ENCODE peak calls at places on chromosomes 11 and 22, in seven cellular contexts. X, Y, T, V, Z, H and C are unnamed samples. For H3K9me3, the result is how much of the 10 kb centered on the place peaks cover.

GRCh38 chr11:69915501-69916250 is 96.5 kb upstream of the FGF3 start:
- DNase-seq in T (peak), H (peak), X (peak), V (peak), Z (peak), Y (peak), C (peak)

GRCh38 chr22:49969751-49970527 is 9.4 kb downstream of the PIM3 start:
- DNase-seq in T (peak), X (peak), Z (no peak), V (no peak), Y (no peak), H (no peak), C (no peak)

GRCh38 chr11:113571531-113571930 is 96.3 kb upstream of the DRD2 start:
- DNase-seq in X (no peak), H (no peak), Z (no peak), V (no peak), T (peak), Y (peak), C (no peak)

GRCh38 chr22:42270178-42270511 is 308 bp downstream of the TCF20 start:
- DNase-seq in T (peak), Z (no peak), X (no peak), V (no peak), Y (no peak), H (peak), C (peak)

GRCh38 chr11:93481696-93482095 is 61.5 kb downstream of the SMCO4 start:
- DNase-seq in H (no peak), X (no peak), Y (no peak), V (no peak), Z (no peak), T (no peak), C (no peak)

GRCh38 chr11:94926698-94927237 is 46.6 kb downstream of the CWC15 start:
- DNase-seq in H (peak), X (peak), Z (no peak), T (no peak), Y (no peak), V (peak), C (no peak)

GRCh38 chr11:83663446-83663845 is 377.3 kb upstream of the CCDC90B start:
- DNase-seq in H (no peak), V (peak), X (no peak), Z (peak), Y (no peak), T (no peak), C (no peak)

GRCh38 chr22:31230871-31231621 is 18.9 kb downstream of the LIMK2 start:
- DNase-seq in Y (peak), T (peak), Z (peak), X (peak), H (peak), V (peak), C (peak)

GRCh38 chr11:114111369-114112042 is 52.0 kb downstream of the ZBTB16 start:
- DNase-seq in X (no peak), Y (no peak), V (no peak), Z (peak), T (no peak), H (no peak), C (no peak)

GRCh38 chr11:64540426-64540825 is 50.6 kb upstream of the SLC22A12 start:
- DNase-seq in X (no peak), Z (no peak), Y (no peak), T (no peak), H (no peak), V (no peak), C (no peak)

GRCh38 chr11:68282141-68282860 is 10.5 kb upstream of the C11orf24 start:
- DNase-seq in V (no peak), X (no peak), H (no peak), Y (no peak), T (no peak), Z (peak), C (no peak)

GRCh38 chr11:126415128-126415527 is 59.6 kb downstream of the ST3GAL4 start:
- DNase-seq in X (no peak), H (no peak), T (no peak), Y (no peak), Z (no peak), V (no peak), C (no peak)

GRCh38 chr11:3905080-3905953 is 49.9 kb downstream of the STIM1 start:
- DNase-seq in Y (peak), Z (peak), T (no peak), H (peak), V (peak), X (no peak), C (no peak)

GRCh38 chr11:109071712-109072524 is 350.1 kb upstream of the C11orf87 start:
- DNase-seq in T (no peak), Y (no peak), Z (peak), H (peak), V (peak), X (no peak), C (no peak)

GRCh38 chr11:19742595-19743292 is 30.1 kb downstream of the NAV2 start:
- DNase-seq in V (peak), H (peak), X (peak), Y (peak), T (peak), Z (peak), C (peak)

GRCh38 chr11:117481885-117482284 is 154.2 kb downstream of the CEP164 start:
- DNase-seq in X (no peak), H (no peak), V (no peak), T (no peak), Z (no peak), Y (no peak), C (no peak)

GRCh38 chr22:44025171-44026065 is 1.3 kb downstream of the PARVB start:
- DNase-seq in X (no peak), Y (no peak), H (no peak), Z (no peak), T (no peak), V (no peak), C (peak)

GRCh38 chr11:57480409-57481137 is 20.2 kb downstream of the RTN4RL2 start:
- DNase-seq in Z (peak), V (no peak), X (peak), T (peak), H (peak), Y (peak), C (peak)

GRCh38 chr22:33605686-33606085 is 314.6 kb downstream of the LARGE1 start:
- DNase-seq in T (no peak), X (no peak), Z (no peak), V (no peak), H (no peak), Y (peak), C (no peak)

GRCh38 chr11:22130462-22131053 is 62.3 kb upstream of the ANO5 start:
- DNase-seq in X (peak), H (peak), V (no peak), T (no peak), Y (peak), Z (no peak), C (peak)

GRCh38 chr11:93072236-93072635 is 102.8 kb downstream of the MTNR1B start:
- DNase-seq in X (no peak), Z (no peak), Y (no peak), T (no peak), H (no peak), V (no peak), C (no peak)

GRCh38 chr11:105132716-105133511 is 6.7 kb downstream of the CARD18 start:
- DNase-seq in Y (no peak), V (peak), H (peak), X (no peak), T (no peak), Z (peak), C (no peak)

GRCh38 chr11:8019671-8020597 is 32.8 kb downstream of the EIF3F start:
- DNase-seq in H (no peak), Z (peak), X (peak), V (peak), T (peak), Y (peak), C (no peak)

GRCh38 chr11:75896843-75897419 is 81.9 kb downstream of the UVRAG start:
- DNase-seq in Z (peak), V (peak), T (no peak), H (peak), X (peak), Y (peak), C (peak)

GRCh38 chr11:93487032-93487483 is 56.1 kb downstream of the SMCO4 start:
- DNase-seq in T (no peak), H (no peak), Z (no peak), V (no peak), X (no peak), Y (no peak), C (no peak)

GRCh38 chr11:64181506-64182411 is 4.2 kb upstream of the STIP1 start:
- DNase-seq in H (peak), V (peak), Z (peak), T (peak), X (peak), Y (peak), C (peak)

GRCh38 chr11:8779732-8780131 is 97.1 kb downstream of the RPL27A start:
- DNase-seq in X (no peak), H (no peak), V (no peak), T (peak), Y (no peak), Z (no peak), C (no peak)

GRCh38 chr22:28207281-28208030 is 288.4 kb upstream of the PITPNB start:
- DNase-seq in X (no peak), V (peak), Z (no peak), Y (no peak), H (peak), T (no peak), C (no peak)

GRCh38 chr11:59145534-59145933 is 2.9 kb downstream of the FAM111A start:
- DNase-seq in Y (no peak), T (no peak), H (peak), X (no peak), V (no peak), Z (peak), C (no peak)

GRCh38 chr11:70420008-70420464 is 21.7 kb downstream of the CTTN start:
- DNase-seq in Z (no peak), X (no peak), Y (no peak), H (peak), V (peak), T (no peak), C (no peak)

GRCh38 chr22:43325176-43325575 is 18.0 kb downstream of the SCUBE1 start:
- DNase-seq in Y (no peak), Z (no peak), X (no peak), T (no peak), V (no peak), H (no peak), C (no peak)

GRCh38 chr11:62054484-62055121 is 69.2 kb upstream of the INCENP start:
- DNase-seq in X (no peak), V (no peak), T (peak), Z (peak), H (peak), Y (no peak), C (peak)

GRCh38 chr11:3849297-3849874 is 6.1 kb upstream of the STIM1 start:
- DNase-seq in Y (peak), Z (peak), V (no peak), T (peak), X (peak), H (peak), C (peak)

GRCh38 chr11:64246874-64247728 is at the start of gene PPP1R14B:
- DNase-seq in V (peak), Y (peak), T (peak), Z (peak), X (peak), H (peak), C (peak)

GRCh38 chr11:14835491-14836105 is 56.4 kb downstream of the CYP2R1 start:
- DNase-seq in H (no peak), Y (no peak), Z (no peak), V (no peak), X (no peak), T (no peak), C (no peak)

GRCh38 chr22:43227231-43227630 is 40.3 kb upstream of the TTLL12 start:
- DNase-seq in Z (no peak), T (no peak), X (peak), V (no peak), H (no peak), Y (no peak), C (no peak)

GRCh38 chr11:109934151-109934550 is 159.0 kb upstream of the ZC3H12C start:
- DNase-seq in T (no peak), Z (no peak), Y (no peak), X (no peak), V (no peak), H (no peak), C (no peak)

GRCh38 chr11:70424765-70425164 is 26.4 kb downstream of the CTTN start:
- DNase-seq in T (peak), X (no peak), Y (no peak), V (no peak), Z (no peak), H (no peak), C (no peak)

GRCh38 chr11:35276396-35276795 is 137.4 kb downstream of the CD44 start:
- DNase-seq in H (peak), X (no peak), T (peak), Z (peak), Y (no peak), V (no peak), C (no peak)

GRCh38 chr22:26692215-26692614 is 34.8 kb downstream of the MIAT start:
- DNase-seq in V (no peak), T (no peak), Y (no peak), X (no peak), H (no peak), Z (no peak), C (no peak)

GRCh38 chr22:26691377-26691716 is 34.0 kb downstream of the MIAT start:
- DNase-seq in H (no peak), T (no peak), V (no peak), Z (no peak), Y (no peak), X (no peak), C (no peak)

GRCh38 chr22:26700462-26700861 is 43.1 kb downstream of the MIAT start:
- DNase-seq in Y (no peak), T (no peak), V (no peak), X (no peak), H (no peak), Z (no peak), C (no peak)

GRCh38 chr22:26701323-26701722 is 43.9 kb downstream of the MIAT start:
- DNase-seq in V (no peak), Z (no peak), Y (no peak), H (no peak), X (no peak), T (no peak), C (no peak)

DNA sequence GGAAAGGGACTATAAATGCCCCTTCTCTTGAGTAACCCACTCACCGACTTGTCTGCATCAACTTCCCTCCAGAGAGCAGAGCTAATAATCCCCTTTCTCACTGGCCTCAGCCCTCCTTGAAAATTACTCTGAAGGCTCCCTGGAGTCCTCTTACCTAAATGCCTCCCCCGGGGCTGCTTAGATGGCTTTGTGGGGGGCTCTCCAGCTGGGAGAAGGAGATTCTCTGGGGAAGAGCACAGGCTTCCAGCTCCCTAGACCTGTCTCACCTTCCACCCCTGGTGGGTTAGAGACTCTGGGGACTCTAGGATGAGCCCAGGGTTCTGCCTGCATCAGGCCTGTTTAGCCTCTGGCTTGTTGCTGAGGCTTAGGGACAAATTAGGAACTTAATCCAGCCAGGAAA is 39.8 kb downstream of the MIAT start:
- DNase-seq in Y (no peak), V (no peak), H (no peak), Z (no peak), X (no peak), T (no peak), C (peak)
- H3K9ac ChIP-seq in Y (no peak), V (no peak), H (no peak), Z (no peak), X (no peak), T (no peak), C (no peak)

DNA sequence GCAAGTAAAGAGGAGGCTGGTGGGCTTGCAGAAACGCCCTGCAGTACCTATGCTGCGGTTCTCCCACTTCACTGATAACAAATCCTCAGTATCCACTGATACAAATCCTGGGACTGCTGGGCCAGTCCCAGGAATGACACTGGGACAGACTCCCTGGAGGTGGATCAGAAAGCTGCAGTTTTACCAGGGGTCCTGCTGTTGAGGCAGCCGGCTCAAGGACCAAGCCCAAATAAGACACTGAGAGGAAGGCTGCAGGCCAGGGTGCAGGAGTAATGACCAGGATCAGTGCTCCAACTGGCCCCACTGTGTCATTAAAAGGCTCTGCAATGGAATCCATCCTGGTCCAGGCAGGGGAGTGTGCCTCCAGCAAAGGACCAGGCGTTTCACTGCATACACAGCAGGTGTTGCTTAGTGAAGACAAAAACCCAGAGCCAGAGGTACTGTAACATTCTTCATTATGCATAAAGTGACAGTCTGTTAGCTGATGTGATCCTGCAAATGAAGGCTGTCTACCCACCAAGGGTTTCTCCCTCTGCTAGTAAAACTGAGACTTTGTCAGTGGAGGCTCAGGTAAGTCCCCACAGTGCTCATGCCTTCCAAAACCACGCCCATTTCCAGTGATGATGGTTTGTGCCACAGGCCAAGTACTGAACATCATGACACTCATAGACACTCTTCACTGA is 1.4 kb upstream of the C22orf39 start:
- DNase-seq in Z (no peak), T (peak), X (no peak), Y (peak), H (no peak), V (no peak), C (peak)
- H3K27ac ChIP-seq in Z (no peak), T (no peak), X (peak), Y (no peak), H (no peak), V (no peak), C (peak)

GRCh38 chr11:60170566-60170965 is 12.3 kb downstream of the MS4A6A start:
- DNase-seq in X (no peak), Y (no peak), Z (peak), H (peak), T (no peak), V (no peak), C (no peak)

GRCh38 chr11:60168306-60168705 is 14.6 kb downstream of the MS4A6A start:
- DNase-seq in Y (no peak), T (no peak), V (no peak), Z (peak), H (peak), X (no peak), C (no peak)

GRCh38 chr11:60165946-60166345 is 16.9 kb downstream of the MS4A6A start:
- DNase-seq in V (no peak), H (peak), Z (peak), T (no peak), Y (no peak), X (no peak), C (no peak)

GRCh38 chr11:60172011-60172410 is 10.9 kb downstream of the MS4A6A start:
- DNase-seq in Z (peak), X (no peak), Y (no peak), V (no peak), T (no peak), H (peak), C (no peak)

DNA sequence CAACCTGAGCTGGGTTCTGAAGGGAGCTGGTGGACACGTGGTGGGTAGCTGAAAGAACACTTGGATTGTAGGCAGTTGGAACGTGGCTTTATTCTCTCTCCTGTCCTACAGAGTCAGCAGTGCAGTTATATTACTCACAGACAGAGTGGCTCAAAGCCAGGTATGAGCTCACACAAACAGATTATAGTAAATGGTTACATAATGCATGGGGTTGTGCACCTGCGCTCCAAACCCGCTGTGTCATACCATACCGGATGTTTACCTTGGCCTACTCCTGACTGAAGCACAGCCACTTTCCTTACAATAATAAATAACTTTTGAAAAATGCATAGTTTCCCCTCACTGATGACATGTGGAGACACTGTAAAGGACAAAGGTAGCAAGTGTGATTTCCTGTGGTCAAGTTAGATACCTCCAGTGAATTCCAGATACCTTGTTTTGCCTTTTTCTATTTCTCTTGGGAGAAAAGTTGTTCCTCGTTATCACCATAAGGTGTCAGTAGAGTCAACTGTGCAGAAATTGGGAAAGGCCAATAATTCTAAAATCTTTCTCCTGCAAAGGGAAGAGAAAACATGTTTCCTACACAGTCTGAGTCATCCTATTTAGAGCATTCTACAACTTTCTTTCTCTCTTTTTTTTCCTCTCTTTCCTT is 13.5 kb downstream of the MS4A6A start:
- DNase-seq in Z (peak), V (peak), Y (peak), H (peak), T (peak), X (no peak), C (peak)
- H3K9me3 ChIP-seq in Z (under half), V (under half), Y (under half), H (under half), T (under half), X (under half), C (under half)

GRCh38 chr22:41096391-41096790 is 4.0 kb downstream of the EP300 start:
- DNase-seq in T (no peak), V (no peak), Z (no peak), H (no peak), Y (no peak), X (no peak), C (no peak)
- H3K9ac ChIP-seq in T (no peak), V (no peak), Z (no peak), H (no peak), Y (no peak), X (no peak), C (no peak)

DNA sequence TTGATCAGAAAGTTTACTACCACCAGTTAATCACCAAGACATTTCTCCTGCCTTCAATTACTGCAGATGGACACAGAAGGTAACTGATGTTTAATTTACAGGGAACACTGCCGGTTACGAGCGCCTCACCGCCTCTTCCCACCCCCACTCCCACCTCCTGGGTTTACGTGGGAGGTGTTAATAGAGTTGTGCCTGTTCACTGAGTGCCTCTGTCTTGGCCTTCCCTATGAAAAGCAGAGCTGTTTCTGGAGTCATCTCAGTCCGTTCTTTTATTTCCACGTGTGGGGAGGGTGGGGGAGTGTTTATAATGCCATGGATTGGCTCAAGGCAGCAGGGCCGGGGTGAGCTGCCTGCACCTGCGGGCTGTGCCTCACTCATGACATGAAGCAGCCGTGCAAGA is 322.7 kb downstream of the CADM1 start:
- DNase-seq in H (no peak), Y (no peak), V (no peak), X (no peak), Z (no peak), T (no peak), C (no peak)
- H3K27ac ChIP-seq in H (no peak), Y (no peak), V (no peak), X (no peak), Z (no peak), T (no peak), C (no peak)

GRCh38 chr22:48226026-48227013 is 1463.9 kb downstream of the TBC1D22A start:
- DNase-seq in T (no peak), V (no peak), X (no peak), Z (no peak), Y (no peak), H (no peak), C (no peak)
- H3K9me3 ChIP-seq in T (under half), V (under half), X (under half), Z (half or more), Y (under half), H (under half), C (under half)